ENCODE peak calls at places on chromosomes 1 and 21, in seven cellular contexts. T, L, Z, V, U, I and X are unnamed samples.

GRCh38 chr1:114668784-114669561 is 876 bp downstream of the DENND2C start:
- DNase-seq in T (peak), L (peak), Z (no peak), V (no peak), U (peak), I (no peak), X (no peak)

GRCh38 chr21:41620982-41621381 is 113.0 kb upstream of the TMPRSS2 start:
- DNase-seq in T (no peak), L (no peak), Z (no peak), V (no peak), U (no peak), I (no peak), X (no peak)

GRCh38 chr1:185895208-185895900 is 161.2 kb downstream of the HMCN1 start:
- DNase-seq in T (no peak), L (no peak), Z (no peak), V (no peak), U (no peak), I (no peak), X (no peak)

GRCh38 chr1:52592637-52593323 is 9.4 kb upstream of the GPX7 start:
- DNase-seq in T (no peak), L (no peak), Z (no peak), V (no peak), U (no peak), I (no peak), X (no peak)

GRCh38 chr1:109819906-109820305 is 56.2 kb upstream of the EPS8L3 start:
- DNase-seq in T (no peak), L (no peak), Z (no peak), V (no peak), U (peak), I (no peak), X (no peak)

GRCh38 chr1:172720325-172720724 is 61.4 kb downstream of the FASLG start:
- DNase-seq in T (peak), L (peak), Z (no peak), V (no peak), U (no peak), I (no peak), X (no peak)

GRCh38 chr1:233319272-233319671 is 8.3 kb upstream of the MAP3K21 start:
- DNase-seq in T (no peak), L (no peak), Z (no peak), V (no peak), U (no peak), I (no peak), X (no peak)

GRCh38 chr1:230550428-230550827 is 91.9 kb upstream of the COG2 start:
- DNase-seq in T (no peak), L (peak), Z (no peak), V (no peak), U (no peak), I (no peak), X (no peak)

GRCh38 chr1:244444854-244445253 is 6.9 kb downstream of the ADSS2 start:
- DNase-seq in T (peak), L (no peak), Z (no peak), V (no peak), U (no peak), I (no peak), X (no peak)

GRCh38 chr1:33339413-33339812 is 18.5 kb upstream of the A3GALT2 start:
- DNase-seq in T (no peak), L (no peak), Z (no peak), V (no peak), U (peak), I (no peak), X (no peak)

GRCh38 chr1:21437341-21437640 is 2.6 kb upstream of the NBPF3 start:
- DNase-seq in T (no peak), L (no peak), Z (no peak), V (no peak), U (no peak), I (no peak), X (no peak)

GRCh38 chr21:45130324-45130774 is 56.0 kb downstream of the ADARB1 start:
- DNase-seq in T (no peak), L (peak), Z (peak), V (no peak), U (no peak), I (peak), X (no peak)

GRCh38 chr1:81391100-81391828 is 409.5 kb upstream of the ADGRL2 start:
- DNase-seq in T (no peak), L (no peak), Z (no peak), V (peak), U (no peak), I (no peak), X (no peak)

GRCh38 chr1:18160290-18160942 is 52.8 kb downstream of the IGSF21 start:
- DNase-seq in T (no peak), L (no peak), Z (no peak), V (peak), U (no peak), I (no peak), X (no peak)

GRCh38 chr1:205510308-205510950 is 6.0 kb downstream of the CDK18 start:
- DNase-seq in T (no peak), L (no peak), Z (no peak), V (no peak), U (no peak), I (no peak), X (no peak)

GRCh38 chr1:176217461-176218099 is 10.5 kb upstream of the COP1 start:
- DNase-seq in T (no peak), L (no peak), Z (no peak), V (no peak), U (no peak), I (no peak), X (no peak)

GRCh38 chr1:94698759-94699502 is 121.2 kb upstream of the SLC44A3 start:
- DNase-seq in T (no peak), L (peak), Z (no peak), V (no peak), U (peak), I (no peak), X (no peak)

GRCh38 chr1:153577624-153578051 is 12.0 kb upstream of the S100A2 start:
- DNase-seq in T (peak), L (no peak), Z (no peak), V (peak), U (no peak), I (no peak), X (no peak)

GRCh38 chr1:7886346-7886745 is 33.5 kb upstream of the UTS2 start:
- DNase-seq in T (no peak), L (peak), Z (peak), V (no peak), U (no peak), I (no peak), X (no peak)

GRCh38 chr1:7888248-7889010 is 35.6 kb upstream of the UTS2 start:
- DNase-seq in T (no peak), L (peak), Z (no peak), V (no peak), U (no peak), I (no peak), X (no peak)

GRCh38 chr1:7884757-7885156 is 31.9 kb upstream of the UTS2 start:
- DNase-seq in T (no peak), L (no peak), Z (no peak), V (no peak), U (no peak), I (no peak), X (no peak)

GRCh38 chr1:7890853-7891252 is 38.0 kb upstream of the UTS2 start:
- DNase-seq in T (no peak), L (no peak), Z (no peak), V (no peak), U (no peak), I (no peak), X (no peak)

DNA sequence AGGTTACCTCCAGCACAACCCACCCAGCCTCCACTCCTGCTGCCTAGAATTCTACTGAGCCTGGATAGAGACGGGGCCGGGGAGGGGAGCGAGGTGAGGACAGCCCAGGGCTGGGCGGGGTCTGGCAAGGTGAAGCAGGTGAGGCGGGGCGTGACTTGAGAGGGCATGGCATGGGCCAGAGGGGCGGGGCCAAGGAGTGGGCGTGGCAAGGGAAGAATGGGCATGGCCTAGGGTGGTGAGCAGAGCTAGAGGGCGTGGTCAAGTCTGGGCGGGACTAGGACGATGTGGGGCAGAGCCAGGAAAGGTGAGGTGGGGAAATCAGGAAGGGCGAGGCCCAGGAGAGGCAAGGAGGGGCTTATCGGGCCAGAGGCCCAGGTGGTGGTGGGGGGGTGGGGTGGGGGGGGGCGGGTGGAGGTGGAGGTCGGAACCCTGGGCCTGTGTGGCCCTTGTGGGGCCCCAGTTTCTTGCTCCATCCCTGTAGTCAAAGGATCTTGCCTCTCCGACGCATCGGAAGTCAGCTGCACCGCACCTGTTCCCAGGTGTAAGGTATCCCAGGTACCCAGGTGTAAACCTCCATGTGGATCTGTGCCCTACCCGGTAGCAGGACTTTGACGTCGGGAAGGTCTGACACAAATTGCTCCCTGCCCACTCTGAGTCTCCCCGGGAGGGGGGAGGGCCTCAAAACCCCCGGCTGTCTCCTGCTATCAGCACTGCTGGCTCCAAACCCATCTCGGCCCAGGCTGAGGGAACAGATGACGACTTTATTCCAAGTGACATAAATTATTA is 32.8 kb upstream of the UTS2 start:
- DNase-seq in T (peak), L (peak), Z (no peak), V (peak), U (peak), I (no peak), X (peak)
- H3K4me3 ChIP-seq in T (peak), L (peak), Z (no peak), V (no peak), U (no peak), I (no peak), X (no peak)

DNA sequence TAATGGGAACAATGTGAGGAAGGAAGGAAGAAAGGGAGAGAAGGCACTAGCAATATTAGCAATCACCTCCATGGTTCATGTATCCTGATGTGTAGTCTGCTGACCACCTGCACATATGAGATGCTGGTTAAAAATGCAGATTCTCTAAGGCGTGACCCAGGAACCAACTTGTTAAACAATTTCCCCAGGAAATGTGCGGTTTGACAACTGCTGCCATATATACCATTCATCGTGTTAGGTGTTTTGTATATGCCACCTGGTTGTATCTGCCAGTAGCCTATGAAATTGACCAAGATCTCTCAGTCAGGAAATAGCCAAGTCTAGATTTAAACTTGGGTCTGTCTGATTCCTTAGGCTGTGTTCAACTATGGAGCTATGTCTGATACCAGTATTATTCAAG is 4.1 kb downstream of the SEMA4A start:
- DNase-seq in T (no peak), L (no peak), Z (no peak), V (no peak), U (no peak), I (no peak), X (peak)
- H3K4me3 ChIP-seq in T (no peak), L (no peak), Z (no peak), V (no peak), U (no peak), I (no peak), X (no peak)

GRCh38 chr1:151639466-151639865 is 27.6 kb downstream of the SNX27 start:
- DNase-seq in T (no peak), L (no peak), Z (peak), V (no peak), U (no peak), I (no peak), X (peak)
- H3K4me3 ChIP-seq in T (no peak), L (no peak), Z (no peak), V (no peak), U (peak), I (no peak), X (peak)

DNA sequence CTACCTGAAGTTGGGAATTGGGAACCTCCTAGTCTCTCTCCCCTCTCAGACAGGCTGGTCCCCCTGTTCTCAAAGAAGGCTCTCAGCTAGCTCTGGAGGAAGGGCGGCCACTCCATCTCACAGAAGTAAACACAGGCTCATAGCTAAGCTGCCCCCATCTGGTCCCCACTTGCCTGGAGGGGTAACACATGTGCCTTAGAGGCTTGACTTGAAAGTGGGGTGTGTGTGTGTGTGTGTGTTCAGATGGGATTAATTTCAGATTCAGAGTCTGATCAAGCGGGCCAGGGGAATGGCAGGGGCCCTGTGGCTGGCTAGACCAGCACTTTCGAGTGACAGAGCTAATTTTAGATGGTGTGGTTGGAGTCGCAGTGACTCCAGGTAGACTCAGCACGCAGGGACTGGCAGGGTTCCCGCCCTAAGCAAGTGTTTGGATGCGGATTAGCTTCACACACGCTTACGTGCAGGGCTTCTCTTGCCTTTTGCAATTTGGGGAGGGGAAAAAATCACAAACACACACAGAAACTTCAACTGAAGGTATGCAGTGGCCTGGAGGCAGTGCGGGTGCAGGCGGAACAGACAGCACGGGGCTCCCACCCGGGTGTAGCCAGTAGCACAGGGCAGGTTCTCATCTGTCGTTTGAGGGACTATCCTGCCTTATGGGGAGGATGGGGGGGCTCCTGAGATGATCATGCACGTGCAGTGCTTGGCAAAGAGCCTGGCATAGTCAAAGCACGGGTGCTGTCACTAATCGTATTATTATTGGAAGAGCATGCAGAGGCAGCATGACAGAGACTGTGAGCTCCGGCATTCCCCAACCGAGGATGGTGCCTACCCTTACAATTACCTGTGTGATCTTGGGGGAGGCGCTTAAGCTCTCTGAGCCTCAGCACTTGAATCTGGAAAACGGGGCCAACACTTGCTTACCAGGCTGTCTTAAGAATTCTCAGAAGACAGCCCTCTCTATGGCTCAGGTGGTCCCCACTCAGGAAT is 1.3 kb downstream of the EDN2 start:
- DNase-seq in T (no peak), L (peak), Z (no peak), V (no peak), U (peak), I (no peak), X (no peak)
- H3K4me3 ChIP-seq in T (no peak), L (no peak), Z (no peak), V (no peak), U (no peak), I (peak), X (no peak)

GRCh38 chr1:156076609-156077429 is 5.4 kb downstream of the MEX3A start:
- DNase-seq in T (peak), L (no peak), Z (no peak), V (peak), U (peak), I (no peak), X (peak)
- H3K4me3 ChIP-seq in T (peak), L (no peak), Z (no peak), V (peak), U (peak), I (peak), X (peak)

DNA sequence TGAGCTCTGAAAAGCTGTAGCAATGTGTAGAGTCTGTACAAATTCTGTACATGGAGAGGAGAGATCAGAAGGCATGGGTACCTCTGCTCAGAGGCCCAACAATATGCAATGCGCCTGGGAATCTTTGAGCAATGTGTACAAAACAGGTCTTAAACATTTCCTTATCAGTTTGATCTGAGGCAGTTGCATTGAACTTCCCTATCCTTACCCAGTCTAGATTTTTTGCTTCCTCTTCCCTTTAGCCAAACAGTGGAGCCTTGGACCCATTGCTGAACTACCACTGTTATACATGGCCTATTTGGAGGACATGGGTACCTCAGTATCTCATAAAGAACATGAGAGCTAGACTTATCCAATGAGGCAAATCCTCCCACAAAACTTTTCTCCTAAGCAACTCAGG is 12.6 kb upstream of the MNDA start:
- DNase-seq in T (no peak), L (no peak), Z (no peak), V (no peak), U (no peak), I (no peak), X (no peak)
- H3K4me3 ChIP-seq in T (no peak), L (no peak), Z (no peak), V (no peak), U (no peak), I (no peak), X (no peak)